ENCODE peak calls at places on chromosomes 13 and 19, in four cellular contexts. E is PC-3; S is left lung; Q is CD8-positive, alpha-beta T cell. D is an unnamed sample.

GRCh38 chr13:112248909-112249592 is 127.1 kb upstream of the SPACA7 start:
- DNase-seq in E (no peak), S (no peak), Q (peak; percentile 13), D (no peak)

GRCh38 chr13:70125693-70126092 is 17.4 kb upstream of the KLHL1 start:
- DNase-seq in E (no peak), S (no peak), Q (no peak), D (no peak)

GRCh38 chr19:10621966-10622365 is 3.4 kb upstream of the SLC44A2 start:
- DNase-seq in E (no peak), S (no peak), Q (no peak), D (no peak)

GRCh38 chr13:67133476-67133875 is 96.7 kb downstream of the PCDH9 start:
- DNase-seq in E (no peak), S (no peak), Q (no peak), D (no peak)

GRCh38 chr13:87680298-87680697 is 9.1 kb downstream of the SLITRK5 start:
- DNase-seq in E (peak; percentile 76), S (no peak), Q (no peak), D (peak; percentile 38)

GRCh38 chr13:25468330-25469178 is 96.8 kb downstream of the ATP8A2 start:
- DNase-seq in E (no peak), S (no peak), Q (no peak), D (no peak)

GRCh38 chr19:1223018-1223855 is 14.6 kb downstream of the CBARP start:
- DNase-seq in E (peak; percentile 41), S (no peak), Q (no peak), D (no peak)

GRCh38 chr13:109740121-109740520 is 46.3 kb downstream of the IRS2 start:
- DNase-seq in E (no peak), S (no peak), Q (no peak), D (no peak)

GRCh38 chr19:17997969-17998826 is 9.8 kb upstream of the ARRDC2 start:
- DNase-seq in E (peak; percentile 59), S (peak; percentile 83), Q (no peak), D (no peak)

GRCh38 chr13:48266967-48267639 is 34.1 kb downstream of the ITM2B start:
- DNase-seq in E (no peak), S (no peak), Q (no peak), D (peak; percentile 3)

GRCh38 chr19:40613669-40614594 is 12.8 kb downstream of the LTBP4 start:
- DNase-seq in E (no peak), S (peak; percentile 93), Q (peak; percentile 87), D (peak; percentile 83)

GRCh38 chr13:45481688-45482087 is 16.9 kb downstream of the COG3 start:
- DNase-seq in E (peak; percentile 5), S (no peak), Q (no peak), D (no peak)

GRCh38 chr19:33676999-33677665 is 55.4 kb downstream of the CHST8 start:
- DNase-seq in E (no peak), S (no peak), Q (no peak), D (no peak)

GRCh38 chr19:47471733-47472457 is at the start of gene SLC8A2:
- DNase-seq in E (peak; percentile 49), S (peak; percentile 74), Q (peak; percentile 57), D (peak; percentile 4)

GRCh38 chr13:34700155-34700554 is 241.9 kb upstream of the NBEA start:
- DNase-seq in E (no peak), S (no peak), Q (no peak), D (peak; percentile 4)

GRCh38 chr19:5627395-5627904 is 4.6 kb downstream of the SAFB start:
- DNase-seq in E (no peak), S (peak; percentile 78), Q (no peak), D (no peak)

GRCh38 chr19:38252935-38253691 is 3.1 kb downstream of the PPP1R14A start:
- DNase-seq in E (no peak), S (no peak), Q (no peak), D (no peak)

GRCh38 chr19:15563325-15563794 is 51.7 kb upstream of the CYP4F8 start:
- DNase-seq in E (peak; percentile 41), S (no peak), Q (no peak), D (peak; percentile 5)

GRCh38 chr13:110230661-110231347 is 76.2 kb downstream of the COL4A1 start:
- DNase-seq in E (peak; percentile 38), S (no peak), Q (no peak), D (no peak)

GRCh38 chr19:18160792-18161690 is 8.1 kb downstream of the PIK3R2 start:
- DNase-seq in E (peak; percentile 78), S (peak; percentile 97), Q (peak; percentile 93), D (no peak)

GRCh38 chr13:61756031-61756430 is 340.4 kb upstream of the PCDH20 start:
- DNase-seq in E (no peak), S (no peak), Q (no peak), D (no peak)

GRCh38 chr13:60397693-60398437 is 845 bp downstream of the TDRD3 start:
- DNase-seq in E (peak; percentile 37), S (peak; percentile 93), Q (peak; percentile 68), D (no peak)

GRCh38 chr13:26425439-26426358 is 131.8 kb upstream of the WASF3 start:
- DNase-seq in E (peak; percentile 18), S (no peak), Q (no peak), D (no peak)

GRCh38 chr13:28138756-28139470 is 568 bp downstream of the PAN3 start:
- DNase-seq in E (peak; percentile 74), S (peak; percentile 94), Q (peak; percentile 88), D (peak; percentile 78)

GRCh38 chr19:8569066-8569761 is 8.0 kb downstream of the MYO1F start:
- DNase-seq in E (peak; percentile 96), S (no peak), Q (peak; percentile 86), D (no peak)

GRCh38 chr13:113398963-113399754 is 35.2 kb upstream of the GRTP1 start:
- DNase-seq in E (no peak), S (peak; percentile 77), Q (no peak), D (no peak)

GRCh38 chr19:13459351-13459750 is 46.9 kb downstream of the CACNA1A start:
- DNase-seq in E (no peak), S (no peak), Q (no peak), D (no peak)

DNA sequence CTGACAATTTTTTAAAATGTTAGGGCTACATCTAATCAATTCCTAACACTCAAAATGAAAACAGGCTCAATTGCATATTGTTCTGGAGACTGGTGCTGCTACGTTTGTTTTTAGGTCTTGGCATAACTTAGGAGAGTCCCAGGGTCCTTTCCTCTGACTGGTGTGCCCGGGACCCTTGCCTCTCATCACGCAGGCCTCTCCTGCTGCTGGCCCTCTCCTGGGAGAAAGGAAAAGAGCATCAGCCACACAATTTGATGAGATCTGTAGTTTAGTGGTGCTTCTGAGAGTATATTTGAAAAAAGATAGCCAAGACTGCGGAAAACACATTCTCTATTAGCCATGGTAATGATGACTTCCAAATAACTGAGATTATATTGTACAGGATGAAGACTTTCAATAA is 380.0 kb downstream of the KLF12 start:
- DNase-seq in E (no peak), S (no peak), Q (no peak), D (no peak)
- TF ChIP-seq CTCF in E (no peak), S (no peak), Q (no peak), D (no peak)

DNA sequence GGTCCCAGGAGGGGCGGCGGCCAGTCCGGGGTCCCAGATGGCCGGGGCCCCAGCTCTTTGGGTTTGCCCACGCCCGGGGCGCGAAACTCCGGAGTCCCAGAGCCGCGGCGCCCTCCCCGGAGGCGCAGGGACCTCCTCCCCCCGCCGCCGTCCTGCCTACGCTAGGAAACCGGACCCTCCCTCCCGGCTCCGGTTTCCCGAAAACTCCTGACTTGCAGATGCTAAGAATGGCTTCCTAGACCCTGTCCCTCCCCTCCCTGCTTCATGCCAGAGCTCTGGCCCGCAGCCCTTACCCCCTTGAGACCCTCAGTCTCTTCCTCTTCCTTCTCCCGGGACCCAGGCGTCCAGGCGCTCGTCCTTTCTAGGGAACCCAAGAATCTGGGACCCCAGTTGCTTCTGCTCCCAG is 468 bp upstream of the MYBPC2 start:
- DNase-seq in E (no peak), S (no peak), Q (no peak), D (no peak)
- H3K4me1 ChIP-seq in E (no peaks in the 10 kb centered on the region), S (peaks cover 21% of the 10 kb centered on the region), Q (peaks cover 9% of the 10 kb centered on the region), D (no peaks in the 10 kb centered on the region)

GRCh38 chr19:23436944-23437343 is 41.7 kb upstream of the ZNF91 start:
- DNase-seq in E (peak; percentile 9), S (no peak), Q (no peak), D (no peak)

GRCh38 chr19:23437901-23438300 is 42.6 kb upstream of the ZNF91 start:
- DNase-seq in E (no peak), S (no peak), Q (no peak), D (no peak)

GRCh38 chr19:23440207-23440606 is 44.9 kb upstream of the ZNF91 start:
- DNase-seq in E (no peak), S (no peak), Q (no peak), D (no peak)

GRCh38 chr19:23439623-23440022 is 44.4 kb upstream of the ZNF91 start:
- DNase-seq in E (no peak), S (no peak), Q (no peak), D (no peak)

DNA sequence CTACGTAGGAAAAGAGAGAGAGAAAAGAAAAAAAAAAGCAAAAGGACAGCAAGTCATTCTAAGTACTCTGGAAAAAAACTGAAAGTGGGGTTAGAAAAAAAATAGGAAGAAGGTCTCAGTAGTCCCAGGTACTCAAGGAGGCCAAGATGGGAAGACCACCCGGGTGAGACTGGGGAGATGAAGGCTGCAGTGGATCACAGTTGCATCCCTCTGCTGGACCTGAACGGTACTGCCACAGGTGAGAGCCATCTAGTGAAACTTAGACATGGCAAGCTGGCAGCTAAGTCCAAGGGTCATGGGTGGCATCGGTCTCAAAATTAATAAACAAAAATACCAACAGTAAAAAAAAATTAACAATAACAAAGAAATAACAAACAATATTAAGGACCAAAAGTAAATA is 41.0 kb upstream of the ZNF91 start:
- DNase-seq in E (peak; percentile 4), S (no peak), Q (no peak), D (no peak)
- TF ChIP-seq CTCF in E (peak; percentile 40), S (peak; percentile 9), Q (no peak), D (peak; percentile 26)

GRCh38 chr19:3554254-3555083 is 2.9 kb downstream of the MFSD12 start:
- DNase-seq in E (no peak), S (no peak), Q (peak; percentile 67), D (no peak)

GRCh38 chr19:3551808-3552095 is 5.6 kb downstream of the MFSD12 start:
- DNase-seq in E (no peak), S (no peak), Q (no peak), D (no peak)

GRCh38 chr19:3548594-3548993 is 8.8 kb downstream of the MFSD12 start:
- DNase-seq in E (no peak), S (no peak), Q (no peak), D (no peak)

GRCh38 chr19:3549816-3550215 is 7.6 kb downstream of the MFSD12 start:
- DNase-seq in E (no peak), S (no peak), Q (no peak), D (no peak)

DNA sequence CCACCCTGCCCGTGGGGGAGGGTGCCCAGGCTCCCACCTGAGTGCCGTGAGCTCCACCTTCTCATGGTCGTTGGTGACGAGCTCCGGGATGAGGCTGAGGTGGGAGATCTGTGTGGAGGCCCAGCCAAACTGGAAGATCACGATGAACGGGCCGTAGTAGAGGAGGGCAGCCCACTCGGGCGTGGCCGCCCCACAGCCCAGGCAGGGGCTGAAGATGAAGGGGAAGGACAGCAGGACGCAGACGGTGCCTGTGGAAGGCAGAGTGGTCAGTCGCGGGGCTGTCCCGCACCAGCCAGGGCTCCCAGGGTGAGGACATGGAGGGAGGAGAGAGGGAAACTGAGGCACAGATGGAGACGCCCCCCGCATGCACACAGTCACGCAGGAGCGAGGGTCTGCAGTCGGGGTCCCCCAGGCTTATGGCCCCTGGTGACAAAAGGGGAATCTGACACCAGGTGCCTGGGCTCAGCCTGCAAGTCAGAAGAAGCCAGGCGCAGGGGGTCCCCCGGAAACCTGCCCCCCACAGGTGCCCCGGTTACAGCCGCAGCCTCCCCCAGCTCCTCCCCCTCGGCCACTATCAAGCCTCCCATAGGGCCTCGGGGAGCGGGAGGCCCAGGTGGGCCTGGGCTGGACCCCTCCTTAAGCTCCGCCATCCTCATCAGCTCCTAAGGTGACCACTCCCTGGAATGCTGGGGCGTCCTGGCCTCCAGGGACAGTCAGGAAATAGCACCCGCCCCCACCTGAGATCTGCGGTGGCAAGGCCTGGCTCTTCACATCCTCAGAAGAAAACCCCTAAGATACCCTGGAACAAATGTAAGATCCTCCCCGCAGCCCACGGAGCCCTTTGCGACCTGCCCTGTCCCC is 6.2 kb downstream of the MFSD12 start:
- DNase-seq in E (no peak), S (no peak), Q (no peak), D (no peak)
- H3K4me1 ChIP-seq in E (peaks cover 12% of the 10 kb centered on the region), S (peaks cover 63% of the 10 kb centered on the region), Q (peaks cover 36% of the 10 kb centered on the region), D (no peaks in the 10 kb centered on the region)

D was measured in foreskin keratinocyte.